ENCODE peak calls at places on chromosome 4, in four cellular contexts. One of them, this sample, is unnamed.

GRCh38 chr4:73257995-73258667 is 467 bp downstream of the ANKRD17 start:
- DNase-seq in IMR-90: peak
- DNase-seq in neural progenitor cell: no peak
- DNase-seq in hepatocyte: peak
- DNase-seq in this sample: peak

GRCh38 chr4:38464328-38464727 is 199.7 kb upstream of the KLF3 start:
- DNase-seq in IMR-90: no peak
- DNase-seq in neural progenitor cell: no peak
- DNase-seq in hepatocyte: no peak
- DNase-seq in this sample: no peak

GRCh38 chr4:5712517-5712916 is 1.5 kb downstream of the EVC start:
- DNase-seq in IMR-90: peak
- DNase-seq in neural progenitor cell: no peak
- DNase-seq in hepatocyte: no peak
- DNase-seq in this sample: no peak

GRCh38 chr4:186068581-186069402 is at the start of gene TLR3:
- DNase-seq in IMR-90: peak
- DNase-seq in neural progenitor cell: no peak
- DNase-seq in hepatocyte: no peak
- DNase-seq in this sample: peak

GRCh38 chr4:73589887-73590801 is 30.1 kb downstream of the RASSF6 start:
- DNase-seq in IMR-90: no peak
- DNase-seq in neural progenitor cell: no peak
- DNase-seq in hepatocyte: peak
- DNase-seq in this sample: peak

GRCh38 chr4:33715996-33716395 is 2528.3 kb downstream of the ARAP2 start:
- DNase-seq in IMR-90: no peak
- DNase-seq in neural progenitor cell: no peak
- DNase-seq in hepatocyte: no peak
- DNase-seq in this sample: no peak

GRCh38 chr4:103306870-103307345 is 108.8 kb upstream of the CENPE start:
- DNase-seq in IMR-90: no peak
- DNase-seq in neural progenitor cell: peak
- DNase-seq in hepatocyte: peak
- DNase-seq in this sample: no peak

GRCh38 chr4:182653596-182653995 is 263.6 kb downstream of the DCTD start:
- DNase-seq in IMR-90: peak
- DNase-seq in neural progenitor cell: no peak
- DNase-seq in hepatocyte: no peak
- DNase-seq in this sample: no peak

GRCh38 chr4:185872747-185873380 is 60.9 kb upstream of the SORBS2 start:
- DNase-seq in IMR-90: peak
- DNase-seq in neural progenitor cell: no peak
- DNase-seq in hepatocyte: no peak
- DNase-seq in this sample: no peak

GRCh38 chr4:54254116-54254914 is 25.2 kb downstream of the PDGFRA start:
- DNase-seq in IMR-90: peak
- DNase-seq in neural progenitor cell: no peak
- DNase-seq in hepatocyte: no peak
- DNase-seq in this sample: no peak

GRCh38 chr4:182143086-182143821 is 99.9 kb upstream of the TENM3 start:
- DNase-seq in IMR-90: peak
- DNase-seq in neural progenitor cell: peak
- DNase-seq in hepatocyte: peak
- DNase-seq in this sample: no peak

GRCh38 chr4:28357985-28358384 is 1497.3 kb downstream of the STIM2 start:
- DNase-seq in IMR-90: peak
- DNase-seq in neural progenitor cell: peak
- DNase-seq in hepatocyte: peak
- DNase-seq in this sample: no peak

GRCh38 chr4:151745727-151746231 is 15.0 kb downstream of the GATB start:
- DNase-seq in IMR-90: peak
- DNase-seq in neural progenitor cell: no peak
- DNase-seq in hepatocyte: no peak
- DNase-seq in this sample: no peak
- H3K27ac ChIP-seq in IMR-90: peak
- H3K27ac ChIP-seq in neural progenitor cell: no peak
- H3K27ac ChIP-seq in hepatocyte: peak
- H3K27ac ChIP-seq in this sample: no peak

DNA sequence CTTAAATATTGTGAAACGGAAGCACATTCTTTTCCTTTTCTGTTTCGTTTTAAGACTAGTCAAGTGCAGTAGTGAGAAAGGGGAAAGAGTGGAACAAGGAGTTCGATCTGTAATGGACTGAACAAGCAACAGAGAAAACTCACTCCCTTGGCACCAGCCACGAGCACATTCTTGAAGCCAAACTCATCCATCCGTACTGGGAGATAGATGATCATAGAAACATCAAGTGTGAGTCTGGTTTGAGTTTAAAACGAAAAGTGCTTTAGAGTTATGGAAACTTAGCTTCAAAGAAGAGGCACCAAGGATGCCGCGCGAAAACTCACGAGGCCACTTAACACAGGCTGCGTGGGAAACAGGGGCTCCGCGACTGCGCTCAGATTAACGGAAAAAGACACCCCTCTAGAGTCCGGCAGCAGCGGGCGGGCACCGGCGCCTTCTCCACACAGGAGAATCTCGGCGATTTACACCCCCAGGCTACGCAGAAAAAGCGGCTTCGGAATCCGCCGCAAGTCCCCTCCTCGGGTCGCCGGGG is 676 bp downstream of the FAM53A start:
- DNase-seq in IMR-90: peak
- DNase-seq in neural progenitor cell: no peak
- DNase-seq in hepatocyte: peak
- DNase-seq in this sample: no peak
- H2AFZ ChIP-seq in IMR-90: peak
- H2AFZ ChIP-seq in neural progenitor cell: peak
- H2AFZ ChIP-seq in hepatocyte: peak
- H2AFZ ChIP-seq in this sample: peak

DNA sequence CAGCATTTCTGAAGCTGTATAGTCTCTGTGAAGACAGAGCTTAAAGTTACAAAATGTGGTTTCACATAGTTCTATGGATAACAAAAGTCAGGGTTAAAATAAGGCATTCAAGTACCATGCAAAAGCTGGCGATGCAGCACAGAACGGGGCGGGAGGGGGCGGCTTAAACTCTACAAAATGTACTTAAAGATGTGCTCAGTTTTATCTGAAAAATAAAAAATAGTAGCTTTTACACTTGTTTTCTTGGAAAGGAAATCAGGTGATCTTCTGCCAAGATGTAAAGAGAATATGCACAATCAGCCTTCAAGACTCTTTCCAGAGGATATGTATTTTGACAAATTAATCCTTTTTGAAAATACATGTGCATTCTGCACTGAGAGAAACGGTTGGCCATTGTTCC is 301.7 kb upstream of the EMCN start:
- DNase-seq in IMR-90: no peak
- DNase-seq in neural progenitor cell: no peak
- DNase-seq in hepatocyte: no peak
- DNase-seq in this sample: no peak
- H3K27ac ChIP-seq in IMR-90: no peak
- H3K27ac ChIP-seq in neural progenitor cell: no peak
- H3K27ac ChIP-seq in hepatocyte: no peak
- H3K27ac ChIP-seq in this sample: no peak

DNA sequence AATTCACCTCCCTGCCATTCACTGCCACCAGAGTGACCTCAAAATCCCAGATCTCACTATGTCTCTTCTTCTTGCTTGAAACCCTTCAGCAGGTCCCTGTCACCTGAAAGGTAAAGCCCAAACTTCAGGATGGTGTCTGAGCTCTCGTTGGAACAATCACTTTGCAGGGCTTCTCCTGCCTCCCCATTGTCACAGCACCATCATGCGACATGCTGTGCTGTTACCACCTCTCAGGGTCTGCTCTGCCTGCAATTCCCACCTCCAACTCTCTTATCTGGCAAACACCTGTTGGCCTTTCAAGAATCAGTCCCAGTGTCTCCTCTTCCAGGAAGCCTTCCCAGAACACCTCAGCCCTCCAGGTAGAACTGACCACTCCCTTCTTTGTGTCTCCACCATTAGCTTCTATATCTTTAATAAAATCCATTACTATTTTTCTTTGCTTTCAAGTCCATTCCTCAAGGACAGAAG is 46.2 kb downstream of the SEL1L3 start:
- DNase-seq in IMR-90: no peak
- DNase-seq in neural progenitor cell: no peak
- DNase-seq in hepatocyte: no peak
- DNase-seq in this sample: no peak
- H2AFZ ChIP-seq in IMR-90: peak
- H2AFZ ChIP-seq in neural progenitor cell: no peak
- H2AFZ ChIP-seq in hepatocyte: no peak
- H2AFZ ChIP-seq in this sample: no peak

DNA sequence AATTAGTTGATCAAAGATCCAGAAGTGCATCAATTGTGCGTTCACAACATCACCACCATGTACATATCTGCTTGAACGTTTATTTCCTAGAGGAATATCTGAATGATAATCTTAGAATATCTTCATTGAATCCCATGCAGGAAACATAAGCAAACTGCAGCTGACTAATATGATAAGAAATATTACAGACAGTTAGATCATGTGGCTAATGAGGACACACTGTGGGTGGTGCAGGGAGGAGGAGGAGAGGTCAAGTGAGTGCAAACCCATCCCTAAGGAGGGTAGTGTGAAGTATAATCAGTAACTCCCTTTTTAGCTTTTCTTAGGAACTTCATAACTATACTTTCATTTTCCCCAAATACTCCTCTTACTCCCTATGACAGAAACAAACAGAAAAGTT is 58.3 kb upstream of the HPGD start:
- DNase-seq in IMR-90: no peak
- DNase-seq in neural progenitor cell: no peak
- DNase-seq in hepatocyte: no peak
- DNase-seq in this sample: no peak
- H3K27ac ChIP-seq in IMR-90: no peak
- H3K27ac ChIP-seq in neural progenitor cell: no peak
- H3K27ac ChIP-seq in hepatocyte: no peak
- H3K27ac ChIP-seq in this sample: no peak

GRCh38 chr4:77159798-77160197 is 2.8 kb downstream of the CCNG2 start:
- DNase-seq in IMR-90: no peak
- DNase-seq in neural progenitor cell: no peak
- DNase-seq in hepatocyte: no peak
- DNase-seq in this sample: no peak

GRCh38 chr4:77158487-77158861 is 1.5 kb downstream of the CCNG2 start:
- DNase-seq in IMR-90: no peak
- DNase-seq in neural progenitor cell: no peak
- DNase-seq in hepatocyte: no peak
- DNase-seq in this sample: no peak

GRCh38 chr4:77156912-77157858 is at the start of gene CCNG2:
- DNase-seq in IMR-90: peak
- DNase-seq in neural progenitor cell: peak
- DNase-seq in hepatocyte: peak
- DNase-seq in this sample: peak

GRCh38 chr4:77156533-77156911 is 485 bp upstream of the CCNG2 start:
- DNase-seq in IMR-90: peak
- DNase-seq in neural progenitor cell: peak
- DNase-seq in hepatocyte: peak
- DNase-seq in this sample: peak

GRCh38 chr4:77157859-77158486 is 966 bp downstream of the CCNG2 start:
- DNase-seq in IMR-90: peak
- DNase-seq in neural progenitor cell: peak
- DNase-seq in hepatocyte: peak
- DNase-seq in this sample: peak
- H2AFZ ChIP-seq in IMR-90: peak
- H2AFZ ChIP-seq in neural progenitor cell: no peak
- H2AFZ ChIP-seq in hepatocyte: peak
- H2AFZ ChIP-seq in this sample: peak